ENCODE peak calls at places on chromosomes 3 and 15, in seven cellular contexts. V is prostate gland; W is Calu3; X is CD4-positive, CD25-positive, alpha-beta regulatory T cell; I is NCI-H460; P is NAMALWA; F is ecto neural progenitor cell. E is an unnamed sample.

GRCh38 chr3:150227839-150228238 is 180.3 kb upstream of the TSC22D2 start:
- DNase-seq in V (peak; percentile 12), W (peak; percentile 76), X (no peak), I (peak; percentile 17), P (peak; percentile 89), F (peak; percentile 79), E (no peak)

GRCh38 chr3:195109098-195109657 is 161.8 kb downstream of the XXYLT1 start:
- DNase-seq in V (no peak), W (no peak), X (no peak), I (no peak), P (no peak), F (no peak), E (no peak)

GRCh38 chr3:151227438-151228290 is 24.6 kb upstream of the GPR171 start:
- DNase-seq in V (peak; percentile 53), W (peak; percentile 85), X (peak; percentile 48), I (peak; percentile 58), P (peak; percentile 89), F (peak; percentile 82), E (peak; percentile 19)

GRCh38 chr3:168581718-168582332 is 486.1 kb upstream of the GOLIM4 start:
- DNase-seq in V (no peak), W (no peak), X (no peak), I (no peak), P (no peak), F (no peak), E (no peak)

GRCh38 chr3:9808345-9809037 is 1.6 kb upstream of the TTLL3 start:
- DNase-seq in V (no peak), W (peak; percentile 55), X (peak; percentile 21), I (peak; percentile 27), P (peak; percentile 68), F (peak; percentile 64), E (no peak)

GRCh38 chr3:156768390-156768789 is 57.8 kb upstream of the LEKR1 start:
- DNase-seq in V (no peak), W (no peak), X (no peak), I (no peak), P (no peak), F (no peak), E (no peak)

GRCh38 chr15:85614059-85614458 is 180.7 kb downstream of the KLHL25 start:
- DNase-seq in V (no peak), W (no peak), X (no peak), I (no peak), P (no peak), F (no peak), E (no peak)

GRCh38 chr3:80618295-80619256 is 850.8 kb upstream of the ROBO1 start:
- DNase-seq in V (no peak), W (no peak), X (no peak), I (no peak), P (no peak), F (no peak), E (no peak)

GRCh38 chr3:193605876-193606275 is 12.9 kb downstream of the OPA1 start:
- DNase-seq in V (peak; percentile 42), W (peak; percentile 84), X (peak; percentile 38), I (peak; percentile 55), P (peak; percentile 79), F (peak; percentile 55), E (peak; percentile 52)

GRCh38 chr15:80777137-80777536 is 2.0 kb upstream of the CEMIP start:
- DNase-seq in V (peak; percentile 88), W (no peak), X (no peak), I (no peak), P (no peak), F (no peak), E (no peak)

GRCh38 chr15:26179906-26180305 is 316.8 kb upstream of the ATP10A start:
- DNase-seq in V (no peak), W (no peak), X (no peak), I (no peak), P (peak; percentile 21), F (peak; percentile 67), E (no peak)

GRCh38 chr3:141643391-141643790 is 94.7 kb upstream of the RNF7 start:
- DNase-seq in V (no peak), W (no peak), X (no peak), I (no peak), P (no peak), F (no peak), E (no peak)

GRCh38 chr3:182183716-182184430 is 472.1 kb downstream of the SOX2 start:
- DNase-seq in V (no peak), W (no peak), X (no peak), I (no peak), P (no peak), F (no peak), E (no peak)

GRCh38 chr15:85480923-85481322 is 100.5 kb downstream of the AKAP13 start:
- DNase-seq in V (no peak), W (no peak), X (no peak), I (no peak), P (no peak), F (no peak), E (no peak)

GRCh38 chr15:99450896-99451358 is 114.9 kb upstream of the MEF2A start:
- DNase-seq in V (peak; percentile 39), W (peak; percentile 68), X (peak; percentile 14), I (no peak), P (no peak), F (no peak), E (no peak)

GRCh38 chr15:79406191-79406590 is 25.9 kb upstream of the MINAR1 start:
- DNase-seq in V (no peak), W (no peak), X (no peak), I (no peak), P (no peak), F (no peak), E (no peak)

GRCh38 chr3:107208100-107208499 is 169.1 kb upstream of the CCDC54 start:
- DNase-seq in V (peak; percentile 35), W (no peak), X (no peak), I (peak; percentile 51), P (no peak), F (no peak), E (peak; percentile 71)

GRCh38 chr15:36682091-36682490 is 102.7 kb downstream of the CDIN1 start:
- DNase-seq in V (no peak), W (no peak), X (no peak), I (no peak), P (no peak), F (no peak), E (peak; percentile 4)

GRCh38 chr3:101077361-101078011 is 84.3 kb upstream of the ABI3BP start:
- DNase-seq in V (no peak), W (peak; percentile 24), X (no peak), I (peak; percentile 5), P (no peak), F (no peak), E (no peak)

GRCh38 chr15:84001655-84002054 is 233.9 kb upstream of the GOLGA6L4 start:
- DNase-seq in V (no peak), W (no peak), X (no peak), I (no peak), P (no peak), F (no peak), E (no peak)

GRCh38 chr15:78243491-78243941 is 9.2 kb upstream of the ACSBG1 start:
- DNase-seq in V (peak; percentile 28), W (peak; percentile 42), X (no peak), I (no peak), P (no peak), F (no peak), E (no peak)

GRCh38 chr3:46433841-46434240 is 26.8 kb downstream of the CCRL2 start:
- DNase-seq in V (no peak), W (no peak), X (no peak), I (no peak), P (no peak), F (no peak), E (no peak)

GRCh38 chr15:63364293-63365003 is 17.2 kb downstream of the CA12 start:
- DNase-seq in V (no peak), W (peak; percentile 22), X (no peak), I (no peak), P (no peak), F (no peak), E (no peak)

GRCh38 chr3:141231101-141231922 is at the start of gene PXYLP1:
- DNase-seq in V (peak; percentile 89), W (peak; percentile 99), X (peak; percentile 81), I (peak; percentile 73), P (peak; percentile 89), F (peak; percentile 96), E (peak; percentile 65)

GRCh38 chr3:116087431-116087830 is 357.9 kb downstream of the LSAMP start:
- DNase-seq in V (no peak), W (no peak), X (no peak), I (no peak), P (no peak), F (no peak), E (no peak)

GRCh38 chr3:145175626-145176025 is 985.4 kb downstream of the PLOD2 start:
- DNase-seq in V (no peak), W (no peak), X (no peak), I (no peak), P (no peak), F (no peak), E (no peak)

GRCh38 chr15:22995786-22996185 is 15.6 kb upstream of the CYFIP1 start:
- DNase-seq in V (no peak), W (no peak), X (no peak), I (no peak), P (no peak), F (no peak), E (no peak)

GRCh38 chr15:83733206-83733605 is 79.3 kb downstream of the ADAMTSL3 start:
- DNase-seq in V (no peak), W (peak; percentile 64), X (no peak), I (no peak), P (no peak), F (no peak), E (peak; percentile 68)

GRCh38 chr15:31488437-31489204 is 162.0 kb downstream of the KLF13 start:
- DNase-seq in V (peak; percentile 44), W (peak; percentile 45), X (peak; percentile 11), I (peak; percentile 80), P (peak; percentile 83), F (peak; percentile 72), E (no peak)